ENCODE peak calls at places on chromosomes 13 and 19, in ten cellular contexts. J, K, Z, E, N, D, T, O, I and G are unnamed samples.

GRCh38 chr13:40206241-40207109 is 460.0 kb downstream of the FOXO1 start:
- DNase-seq in J (peak), K (no peak), Z (no peak), E (no peak), N (no peak), D (no peak), T (no peak), O (no peak), I (no peak), G (peak)

GRCh38 chr13:22082437-22083100 is 411.7 kb downstream of the FGF9 start:
- DNase-seq in J (no peak), K (no peak), Z (no peak), E (no peak), N (no peak), D (no peak), T (no peak), O (no peak), I (no peak), G (no peak)

GRCh38 chr13:113864303-113864890 is 521 bp upstream of the GAS6 start:
- DNase-seq in J (peak), K (peak), Z (no peak), E (no peak), N (no peak), D (no peak), T (no peak), O (no peak), I (no peak), G (peak)

GRCh38 chr13:114079601-114080536 is 52.6 kb downstream of the RASA3 start:
- DNase-seq in J (no peak), K (peak), Z (no peak), E (no peak), N (no peak), D (no peak), T (no peak), O (no peak), I (no peak), G (no peak)

GRCh38 chr13:36157475-36157874 is 26.3 kb upstream of the DCLK1 start:
- DNase-seq in J (no peak), K (no peak), Z (no peak), E (no peak), N (no peak), D (peak), T (no peak), O (no peak), I (no peak), G (no peak)

GRCh38 chr19:15195381-15195964 is 5.3 kb downstream of the NOTCH3 start:
- DNase-seq in J (peak), K (peak), Z (peak), E (peak), N (no peak), D (no peak), T (no peak), O (peak), I (no peak), G (peak)

GRCh38 chr13:35388456-35388855 is 88.0 kb downstream of the MAB21L1 start:
- DNase-seq in J (no peak), K (no peak), Z (no peak), E (no peak), N (no peak), D (peak), T (no peak), O (no peak), I (no peak), G (peak)

GRCh38 chr13:113291997-113292862 is 4.8 kb upstream of the LAMP1 start:
- DNase-seq in J (peak), K (peak), Z (peak), E (no peak), N (no peak), D (no peak), T (no peak), O (no peak), I (peak), G (peak)

GRCh38 chr19:34228762-34229161 is 25.6 kb upstream of the GARRE1 start:
- DNase-seq in J (no peak), K (no peak), Z (no peak), E (no peak), N (no peak), D (no peak), T (no peak), O (no peak), I (no peak), G (no peak)

GRCh38 chr19:56601375-56601774 is 6.3 kb downstream of the ZNF71 start:
- DNase-seq in J (peak), K (no peak), Z (no peak), E (no peak), N (no peak), D (no peak), T (no peak), O (no peak), I (no peak), G (no peak)

GRCh38 chr13:85724554-85725432 is 74.4 kb downstream of the SLITRK6 start:
- DNase-seq in J (no peak), K (peak), Z (no peak), E (no peak), N (no peak), D (no peak), T (no peak), O (no peak), I (no peak), G (peak)

DNA sequence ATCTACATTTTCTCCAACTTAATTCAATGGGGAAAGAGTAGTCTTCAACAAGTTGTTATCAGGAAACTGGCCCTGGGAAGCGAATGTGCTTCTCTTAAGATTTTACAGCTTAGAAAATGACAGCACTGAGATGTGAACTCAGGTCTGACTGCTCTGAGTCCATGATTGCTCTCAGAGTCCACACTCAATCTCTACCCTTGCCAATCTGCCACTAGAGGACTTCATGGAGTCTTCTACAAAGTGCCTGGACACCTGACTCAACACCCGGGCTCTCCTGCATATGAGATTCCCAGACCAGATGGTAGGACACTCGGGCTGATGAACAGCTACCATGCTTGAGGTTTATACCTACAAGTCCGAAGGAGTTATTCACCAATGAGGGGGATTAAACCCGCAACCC is 74.8 kb downstream of the ABCC4 start:
- DNase-seq in J (no peak), K (no peak), Z (no peak), E (no peak), N (no peak), D (no peak), T (no peak), O (no peak), I (no peak), G (no peak)
- H3K4me3 ChIP-seq in J (no peak), K (no peak), Z (no peak), E (no peak), N (no peak), D (no peak), T (no peak), O (no peak), I (no peak), G (no peak)

GRCh38 chr19:49125025-49125731 is 5.8 kb downstream of the PPFIA3 start:
- DNase-seq in J (no peak), K (no peak), Z (peak), E (no peak), N (no peak), D (no peak), T (no peak), O (peak), I (no peak), G (no peak)
- H3K4me3 ChIP-seq in J (no peak), K (no peak), Z (peak), E (no peak), N (no peak), D (no peak), T (no peak), O (no peak), I (no peak), G (no peak)

GRCh38 chr19:6532244-6532999 is 1.6 kb downstream of the TNFSF9 start:
- DNase-seq in J (no peak), K (no peak), Z (no peak), E (no peak), N (no peak), D (no peak), T (no peak), O (no peak), I (peak), G (no peak)
- H3K4me3 ChIP-seq in J (peak), K (no peak), Z (peak), E (peak), N (peak), D (peak), T (peak), O (no peak), I (no peak), G (peak)

DNA sequence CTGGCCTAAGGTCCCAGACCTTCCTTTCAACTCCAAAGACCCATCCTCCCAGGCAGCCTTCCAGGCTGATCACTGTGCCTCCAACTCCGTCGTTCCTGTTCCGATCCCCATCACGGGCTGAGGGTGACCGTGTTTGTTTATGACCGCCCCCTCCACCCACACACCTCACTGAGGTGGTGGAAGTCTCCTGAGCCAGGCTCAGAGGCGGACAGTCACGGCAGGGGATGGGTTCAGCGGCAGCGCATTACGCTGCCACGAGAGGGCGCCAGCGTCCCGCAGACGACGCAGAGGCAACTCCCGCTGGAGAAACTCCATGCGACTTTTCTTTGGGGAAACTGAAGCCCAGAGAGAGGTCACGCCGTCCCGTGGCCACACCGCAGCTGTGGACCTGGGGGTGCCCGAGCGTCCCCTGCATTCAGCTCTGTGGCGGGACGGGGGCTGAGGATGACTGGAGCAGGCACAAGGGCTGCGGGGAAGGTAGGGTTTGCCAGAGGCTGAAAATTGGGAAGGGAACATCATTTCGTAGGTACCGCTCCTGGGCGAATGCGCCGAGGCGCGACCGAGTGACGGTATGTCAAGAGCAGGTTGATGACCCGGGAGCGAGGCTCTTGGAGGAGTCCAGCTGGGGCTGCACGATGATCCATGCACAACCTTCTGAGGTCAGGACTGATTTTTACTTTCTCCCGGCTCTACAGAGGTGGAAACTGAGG is 920 bp upstream of the ARRDC2 start:
- DNase-seq in J (peak), K (peak), Z (peak), E (no peak), N (no peak), D (no peak), T (peak), O (peak), I (peak), G (peak)
- H3K4me3 ChIP-seq in J (peak), K (peak), Z (peak), E (peak), N (peak), D (peak), T (peak), O (peak), I (peak), G (peak)

GRCh38 chr19:38319421-38320258 is at the start of gene KCNK6:
- DNase-seq in J (peak), K (peak), Z (peak), E (no peak), N (no peak), D (no peak), T (no peak), O (peak), I (peak), G (no peak)
- H3K4me3 ChIP-seq in J (peak), K (peak), Z (peak), E (peak), N (peak), D (peak), T (peak), O (peak), I (peak), G (peak)

GRCh38 chr13:32309812-32310706 is 5.1 kb downstream of the ZAR1L start:
- DNase-seq in J (peak), K (no peak), Z (peak), E (no peak), N (no peak), D (peak), T (peak), O (no peak), I (no peak), G (peak)
- H3K4me3 ChIP-seq in J (no peak), K (no peak), Z (no peak), E (peak), N (no peak), D (no peak), T (no peak), O (peak), I (no peak), G (no peak)

DNA sequence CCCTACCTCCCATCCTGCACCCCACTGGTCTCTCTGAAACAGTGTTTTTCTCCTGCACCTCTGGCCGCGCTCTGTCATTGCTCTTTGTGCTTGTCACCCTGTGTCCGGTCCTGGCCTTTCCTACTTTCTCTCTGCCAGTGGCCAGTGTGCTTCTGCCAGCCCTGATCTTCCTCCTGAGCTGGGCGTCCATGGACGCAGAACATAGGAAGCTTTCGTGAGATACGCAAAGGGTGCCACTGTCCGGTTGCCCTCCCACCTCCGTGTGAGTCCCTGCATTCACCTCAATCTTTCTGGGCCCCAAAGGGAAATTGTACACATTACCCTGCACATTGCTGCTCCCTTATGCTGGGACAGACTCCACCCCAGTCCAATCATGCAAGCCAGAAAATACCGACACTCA is 105.7 kb upstream of the SOX1 start:
- DNase-seq in J (no peak), K (peak), Z (no peak), E (no peak), N (no peak), D (no peak), T (no peak), O (no peak), I (no peak), G (no peak)
- H3K4me3 ChIP-seq in J (no peak), K (no peak), Z (no peak), E (no peak), N (no peak), D (no peak), T (no peak), O (no peak), I (no peak), G (no peak)